ENCODE peak calls at places on chromosomes 7 and 10, in five cellular contexts. One of them, this sample, is unnamed.

GRCh38 chr7:152512711-152513110 is 76.9 kb upstream of the KMT2C start:
- DNase-seq in mesendoderm: no peak
- DNase-seq in ovary: no peak
- DNase-seq in astrocyte of the hippocampus: no peak
- DNase-seq in head of caudate nucleus: no peak
- DNase-seq in this sample: no peak

GRCh38 chr7:118104812-118105441 is 79.0 kb upstream of the LSM8 start:
- DNase-seq in head of caudate nucleus: no peak
- DNase-seq in ovary: no peak
- DNase-seq in mesendoderm: peak; percentile 40
- DNase-seq in astrocyte of the hippocampus: peak; percentile 35
- DNase-seq in this sample: no peak

GRCh38 chr10:33899578-33900531 is 565.4 kb upstream of the NRP1 start:
- DNase-seq in mesendoderm: no peak
- DNase-seq in head of caudate nucleus: no peak
- DNase-seq in ovary: no peak
- DNase-seq in astrocyte of the hippocampus: no peak
- DNase-seq in this sample: no peak

GRCh38 chr7:497946-498655 is 21.5 kb downstream of the PDGFA start:
- DNase-seq in mesendoderm: no peak
- DNase-seq in astrocyte of the hippocampus: no peak
- DNase-seq in ovary: no peak
- DNase-seq in head of caudate nucleus: peak; percentile 48
- DNase-seq in this sample: no peak

GRCh38 chr7:83457022-83457892 is 191.7 kb downstream of the SEMA3E start:
- DNase-seq in ovary: no peak
- DNase-seq in mesendoderm: peak; percentile 74
- DNase-seq in astrocyte of the hippocampus: no peak
- DNase-seq in head of caudate nucleus: no peak
- DNase-seq in this sample: no peak

GRCh38 chr10:110005716-110006115 is 2.1 kb upstream of the ADD3 start:
- DNase-seq in astrocyte of the hippocampus: peak; percentile 60
- DNase-seq in head of caudate nucleus: peak; percentile 77
- DNase-seq in ovary: peak; percentile 42
- DNase-seq in mesendoderm: peak; percentile 66
- DNase-seq in this sample: no peak

GRCh38 chr7:139916717-139917395 is 87.8 kb downstream of the TBXAS1 start:
- DNase-seq in mesendoderm: no peak
- DNase-seq in ovary: no peak
- DNase-seq in astrocyte of the hippocampus: no peak
- DNase-seq in head of caudate nucleus: no peak
- DNase-seq in this sample: no peak

GRCh38 chr10:15824498-15824897 is 35.8 kb downstream of the MINDY3 start:
- DNase-seq in ovary: no peak
- DNase-seq in head of caudate nucleus: no peak
- DNase-seq in mesendoderm: no peak
- DNase-seq in astrocyte of the hippocampus: peak; percentile 26
- DNase-seq in this sample: no peak

GRCh38 chr10:70652761-70653657 is 19.3 kb upstream of the ADAMTS14 start:
- DNase-seq in astrocyte of the hippocampus: peak; percentile 96
- DNase-seq in mesendoderm: no peak
- DNase-seq in ovary: no peak
- DNase-seq in head of caudate nucleus: no peak
- DNase-seq in this sample: no peak

GRCh38 chr10:97724341-97724941 is 10.9 kb downstream of the MARVELD1 start:
- DNase-seq in ovary: no peak
- DNase-seq in mesendoderm: no peak
- DNase-seq in head of caudate nucleus: no peak
- DNase-seq in astrocyte of the hippocampus: no peak
- DNase-seq in this sample: no peak

GRCh38 chr7:105257338-105257737 is 131.4 kb downstream of the SRPK2 start:
- DNase-seq in astrocyte of the hippocampus: no peak
- DNase-seq in ovary: no peak
- DNase-seq in mesendoderm: no peak
- DNase-seq in head of caudate nucleus: no peak
- DNase-seq in this sample: no peak

GRCh38 chr7:22667562-22668239 is 59.3 kb upstream of the IL6 start:
- DNase-seq in astrocyte of the hippocampus: peak; percentile 54
- DNase-seq in ovary: no peak
- DNase-seq in mesendoderm: peak; percentile 87
- DNase-seq in head of caudate nucleus: no peak
- DNase-seq in this sample: no peak

GRCh38 chr10:88395677-88396076 is 187.4 kb downstream of the RNLS start:
- DNase-seq in ovary: no peak
- DNase-seq in mesendoderm: peak; percentile 39
- DNase-seq in astrocyte of the hippocampus: peak; percentile 16
- DNase-seq in head of caudate nucleus: no peak
- DNase-seq in this sample: no peak

GRCh38 chr7:39252916-39253315 is 275.2 kb downstream of the POU6F2 start:
- DNase-seq in astrocyte of the hippocampus: peak; percentile 89
- DNase-seq in head of caudate nucleus: no peak
- DNase-seq in ovary: no peak
- DNase-seq in mesendoderm: peak; percentile 92
- DNase-seq in this sample: no peak

GRCh38 chr7:44634187-44634838 is 27.9 kb downstream of the OGDH start:
- DNase-seq in head of caudate nucleus: no peak
- DNase-seq in ovary: no peak
- DNase-seq in astrocyte of the hippocampus: no peak
- DNase-seq in mesendoderm: no peak
- DNase-seq in this sample: no peak

GRCh38 chr10:27252267-27253000 is 11.8 kb upstream of the ACBD5 start:
- DNase-seq in ovary: peak; percentile 69
- DNase-seq in astrocyte of the hippocampus: peak; percentile 34
- DNase-seq in mesendoderm: peak; percentile 78
- DNase-seq in head of caudate nucleus: peak; percentile 44
- DNase-seq in this sample: peak; percentile 27

GRCh38 chr10:1043532-1043995 is 5.4 kb downstream of the IDI1 start:
- DNase-seq in ovary: no peak
- DNase-seq in mesendoderm: no peak
- DNase-seq in head of caudate nucleus: no peak
- DNase-seq in astrocyte of the hippocampus: no peak
- DNase-seq in this sample: no peak

GRCh38 chr10:31319602-31320178 is 674 bp downstream of the ZEB1 start:
- DNase-seq in astrocyte of the hippocampus: no peak
- DNase-seq in mesendoderm: no peak
- DNase-seq in head of caudate nucleus: peak; percentile 13
- DNase-seq in ovary: no peak
- DNase-seq in this sample: no peak

GRCh38 chr10:5818894-5819293 is 5.7 kb upstream of the GDI2 start:
- DNase-seq in head of caudate nucleus: peak; percentile 36
- DNase-seq in astrocyte of the hippocampus: no peak
- DNase-seq in mesendoderm: no peak
- DNase-seq in ovary: no peak
- DNase-seq in this sample: no peak

GRCh38 chr10:66627156-66627555 is 298.7 kb upstream of the LRRTM3 start:
- DNase-seq in head of caudate nucleus: no peak
- DNase-seq in mesendoderm: peak; percentile 81
- DNase-seq in astrocyte of the hippocampus: peak; percentile 22
- DNase-seq in ovary: no peak
- DNase-seq in this sample: no peak

GRCh38 chr7:18361756-18362155 is 133.8 kb upstream of the HDAC9 start:
- DNase-seq in head of caudate nucleus: no peak
- DNase-seq in ovary: peak; percentile 47
- DNase-seq in astrocyte of the hippocampus: peak; percentile 49
- DNase-seq in mesendoderm: peak; percentile 91
- DNase-seq in this sample: no peak

GRCh38 chr7:3034591-3035150 is 9.0 kb downstream of the CARD11 start:
- DNase-seq in ovary: no peak
- DNase-seq in astrocyte of the hippocampus: no peak
- DNase-seq in head of caudate nucleus: no peak
- DNase-seq in mesendoderm: no peak
- DNase-seq in this sample: no peak

GRCh38 chr7:148503900-148504487 is 86.6 kb upstream of the C7orf33 start:
- DNase-seq in mesendoderm: no peak
- DNase-seq in astrocyte of the hippocampus: peak; percentile 60
- DNase-seq in head of caudate nucleus: no peak
- DNase-seq in ovary: no peak
- DNase-seq in this sample: peak; percentile 12

GRCh38 chr7:151570366-151570915 is 50.7 kb upstream of the RHEB start:
- DNase-seq in astrocyte of the hippocampus: no peak
- DNase-seq in ovary: no peak
- DNase-seq in mesendoderm: no peak
- DNase-seq in head of caudate nucleus: no peak
- DNase-seq in this sample: no peak

GRCh38 chr10:12081879-12082560 is 13.3 kb downstream of the DHTKD1 start:
- DNase-seq in mesendoderm: no peak
- DNase-seq in head of caudate nucleus: no peak
- DNase-seq in ovary: no peak
- DNase-seq in astrocyte of the hippocampus: peak; percentile 74
- DNase-seq in this sample: no peak

GRCh38 chr7:79636849-79637248 is 183.4 kb upstream of the MAGI2 start:
- DNase-seq in head of caudate nucleus: no peak
- DNase-seq in ovary: no peak
- DNase-seq in mesendoderm: no peak
- DNase-seq in astrocyte of the hippocampus: no peak
- DNase-seq in this sample: no peak

GRCh38 chr10:59456199-59456598 is 93.8 kb upstream of the FAM13C start:
- DNase-seq in mesendoderm: no peak
- DNase-seq in ovary: no peak
- DNase-seq in head of caudate nucleus: no peak
- DNase-seq in astrocyte of the hippocampus: no peak
- DNase-seq in this sample: no peak